ENCODE peak calls at places on chromosomes 5 and 9, in eight cellular contexts. One of them, this sample, is unnamed.

GRCh38 chr5:1769752-1770442 is 29.7 kb downstream of the MRPL36 start:
- DNase-seq in AG08396: no peak
- DNase-seq in left ventricle myocardium inferior: no peak
- DNase-seq in foreskin melanocyte: no peak
- DNase-seq in CD8-positive, alpha-beta memory T cell: no peak
- DNase-seq in IMR-90: no peak
- DNase-seq in naive thymus-derived CD8-positive, alpha-beta T cell: no peak
- DNase-seq in NCI-H748 treated with DMSO at 0.1 percent for 48 hours: no peak
- DNase-seq in this sample: no peak

GRCh38 chr9:89686134-89686533 is 81.3 kb downstream of the GADD45G start:
- DNase-seq in AG08396: no peak
- DNase-seq in foreskin melanocyte: no peak
- DNase-seq in NCI-H748 treated with DMSO at 0.1 percent for 48 hours: peak
- DNase-seq in CD8-positive, alpha-beta memory T cell: no peak
- DNase-seq in naive thymus-derived CD8-positive, alpha-beta T cell: no peak
- DNase-seq in left ventricle myocardium inferior: no peak
- DNase-seq in IMR-90: no peak
- DNase-seq in this sample: no peak

GRCh38 chr5:80755634-80756033 is 100.9 kb upstream of the DHFR start:
- DNase-seq in foreskin melanocyte: no peak
- DNase-seq in naive thymus-derived CD8-positive, alpha-beta T cell: peak
- DNase-seq in CD8-positive, alpha-beta memory T cell: peak
- DNase-seq in left ventricle myocardium inferior: no peak
- DNase-seq in IMR-90: no peak
- DNase-seq in AG08396: no peak
- DNase-seq in NCI-H748 treated with DMSO at 0.1 percent for 48 hours: no peak
- DNase-seq in this sample: peak

GRCh38 chr5:73118331-73119011 is 1.9 kb upstream of the TMEM171 start:
- DNase-seq in NCI-H748 treated with DMSO at 0.1 percent for 48 hours: no peak
- DNase-seq in left ventricle myocardium inferior: no peak
- DNase-seq in AG08396: no peak
- DNase-seq in naive thymus-derived CD8-positive, alpha-beta T cell: no peak
- DNase-seq in CD8-positive, alpha-beta memory T cell: no peak
- DNase-seq in foreskin melanocyte: peak
- DNase-seq in IMR-90: no peak
- DNase-seq in this sample: no peak

GRCh38 chr9:38393128-38393809 is 767 bp downstream of the ALDH1B1 start:
- DNase-seq in AG08396: peak
- DNase-seq in foreskin melanocyte: no peak
- DNase-seq in NCI-H748 treated with DMSO at 0.1 percent for 48 hours: no peak
- DNase-seq in CD8-positive, alpha-beta memory T cell: no peak
- DNase-seq in IMR-90: no peak
- DNase-seq in left ventricle myocardium inferior: no peak
- DNase-seq in naive thymus-derived CD8-positive, alpha-beta T cell: peak
- DNase-seq in this sample: no peak

GRCh38 chr9:98374385-98375051 is 119.1 kb upstream of the TBC1D2 start:
- DNase-seq in CD8-positive, alpha-beta memory T cell: no peak
- DNase-seq in foreskin melanocyte: no peak
- DNase-seq in AG08396: peak
- DNase-seq in NCI-H748 treated with DMSO at 0.1 percent for 48 hours: no peak
- DNase-seq in left ventricle myocardium inferior: no peak
- DNase-seq in IMR-90: peak
- DNase-seq in naive thymus-derived CD8-positive, alpha-beta T cell: no peak
- DNase-seq in this sample: no peak

GRCh38 chr9:92534199-92535159 is 1.3 kb downstream of the ECM2 start:
- DNase-seq in AG08396: no peak
- DNase-seq in naive thymus-derived CD8-positive, alpha-beta T cell: no peak
- DNase-seq in NCI-H748 treated with DMSO at 0.1 percent for 48 hours: no peak
- DNase-seq in left ventricle myocardium inferior: no peak
- DNase-seq in IMR-90: peak
- DNase-seq in foreskin melanocyte: no peak
- DNase-seq in CD8-positive, alpha-beta memory T cell: no peak
- DNase-seq in this sample: no peak

GRCh38 chr5:147559725-147560124 is 49.9 kb upstream of the DPYSL3 start:
- DNase-seq in foreskin melanocyte: no peak
- DNase-seq in naive thymus-derived CD8-positive, alpha-beta T cell: no peak
- DNase-seq in CD8-positive, alpha-beta memory T cell: no peak
- DNase-seq in NCI-H748 treated with DMSO at 0.1 percent for 48 hours: no peak
- DNase-seq in left ventricle myocardium inferior: no peak
- DNase-seq in IMR-90: no peak
- DNase-seq in AG08396: no peak
- DNase-seq in this sample: no peak

GRCh38 chr9:84667571-84668203 is 1.8 kb upstream of the NTRK2 start:
- DNase-seq in naive thymus-derived CD8-positive, alpha-beta T cell: no peak
- DNase-seq in CD8-positive, alpha-beta memory T cell: no peak
- DNase-seq in left ventricle myocardium inferior: peak
- DNase-seq in NCI-H748 treated with DMSO at 0.1 percent for 48 hours: peak
- DNase-seq in foreskin melanocyte: peak
- DNase-seq in AG08396: peak
- DNase-seq in IMR-90: peak
- DNase-seq in this sample: no peak

GRCh38 chr5:135641329-135642178 is 62.8 kb upstream of the CXCL14 start:
- DNase-seq in IMR-90: no peak
- DNase-seq in left ventricle myocardium inferior: no peak
- DNase-seq in NCI-H748 treated with DMSO at 0.1 percent for 48 hours: no peak
- DNase-seq in naive thymus-derived CD8-positive, alpha-beta T cell: no peak
- DNase-seq in AG08396: no peak
- DNase-seq in foreskin melanocyte: no peak
- DNase-seq in CD8-positive, alpha-beta memory T cell: no peak
- DNase-seq in this sample: no peak

GRCh38 chr9:124260769-124261603 is 3.2 kb downstream of the NEK6 start:
- DNase-seq in NCI-H748 treated with DMSO at 0.1 percent for 48 hours: no peak
- DNase-seq in foreskin melanocyte: no peak
- DNase-seq in IMR-90: peak
- DNase-seq in naive thymus-derived CD8-positive, alpha-beta T cell: no peak
- DNase-seq in left ventricle myocardium inferior: no peak
- DNase-seq in CD8-positive, alpha-beta memory T cell: no peak
- DNase-seq in AG08396: no peak
- DNase-seq in this sample: no peak

GRCh38 chr9:133897675-133898074 is 94.4 kb downstream of the VAV2 start:
- DNase-seq in foreskin melanocyte: no peak
- DNase-seq in AG08396: peak
- DNase-seq in IMR-90: no peak
- DNase-seq in naive thymus-derived CD8-positive, alpha-beta T cell: no peak
- DNase-seq in left ventricle myocardium inferior: no peak
- DNase-seq in CD8-positive, alpha-beta memory T cell: no peak
- DNase-seq in NCI-H748 treated with DMSO at 0.1 percent for 48 hours: no peak
- DNase-seq in this sample: no peak

GRCh38 chr9:38046669-38047300 is 22.2 kb downstream of the SHB start:
- DNase-seq in naive thymus-derived CD8-positive, alpha-beta T cell: no peak
- DNase-seq in NCI-H748 treated with DMSO at 0.1 percent for 48 hours: no peak
- DNase-seq in left ventricle myocardium inferior: no peak
- DNase-seq in CD8-positive, alpha-beta memory T cell: no peak
- DNase-seq in foreskin melanocyte: no peak
- DNase-seq in IMR-90: peak
- DNase-seq in AG08396: peak
- DNase-seq in this sample: no peak

GRCh38 chr9:94719878-94720277 is 6.6 kb upstream of the AOPEP start:
- DNase-seq in AG08396: no peak
- DNase-seq in naive thymus-derived CD8-positive, alpha-beta T cell: no peak
- DNase-seq in CD8-positive, alpha-beta memory T cell: no peak
- DNase-seq in NCI-H748 treated with DMSO at 0.1 percent for 48 hours: no peak
- DNase-seq in left ventricle myocardium inferior: no peak
- DNase-seq in IMR-90: no peak
- DNase-seq in foreskin melanocyte: peak
- DNase-seq in this sample: no peak

GRCh38 chr9:20980713-20981481 is 50.5 kb downstream of the HACD4 start:
- DNase-seq in AG08396: peak
- DNase-seq in CD8-positive, alpha-beta memory T cell: no peak
- DNase-seq in foreskin melanocyte: no peak
- DNase-seq in naive thymus-derived CD8-positive, alpha-beta T cell: no peak
- DNase-seq in left ventricle myocardium inferior: no peak
- DNase-seq in IMR-90: peak
- DNase-seq in NCI-H748 treated with DMSO at 0.1 percent for 48 hours: no peak
- DNase-seq in this sample: no peak

GRCh38 chr5:62489471-62489870 is 76.9 kb downstream of the IPO11 start:
- DNase-seq in left ventricle myocardium inferior: no peak
- DNase-seq in naive thymus-derived CD8-positive, alpha-beta T cell: no peak
- DNase-seq in NCI-H748 treated with DMSO at 0.1 percent for 48 hours: no peak
- DNase-seq in CD8-positive, alpha-beta memory T cell: no peak
- DNase-seq in IMR-90: no peak
- DNase-seq in foreskin melanocyte: no peak
- DNase-seq in AG08396: no peak
- DNase-seq in this sample: no peak

GRCh38 chr9:91207889-91208651 is 153.6 kb downstream of the AUH start:
- DNase-seq in left ventricle myocardium inferior: no peak
- DNase-seq in IMR-90: peak
- DNase-seq in NCI-H748 treated with DMSO at 0.1 percent for 48 hours: no peak
- DNase-seq in naive thymus-derived CD8-positive, alpha-beta T cell: peak
- DNase-seq in CD8-positive, alpha-beta memory T cell: no peak
- DNase-seq in foreskin melanocyte: peak
- DNase-seq in AG08396: no peak
- DNase-seq in this sample: peak

GRCh38 chr9:35658894-35659220 is 765 bp downstream of the CCDC107 start:
- DNase-seq in AG08396: peak
- DNase-seq in IMR-90: peak
- DNase-seq in naive thymus-derived CD8-positive, alpha-beta T cell: no peak
- DNase-seq in NCI-H748 treated with DMSO at 0.1 percent for 48 hours: peak
- DNase-seq in foreskin melanocyte: peak
- DNase-seq in left ventricle myocardium inferior: peak
- DNase-seq in CD8-positive, alpha-beta memory T cell: no peak
- DNase-seq in this sample: no peak

GRCh38 chr9:71592400-71592799 is 175.9 kb downstream of the CEMIP2 start:
- DNase-seq in foreskin melanocyte: no peak
- DNase-seq in NCI-H748 treated with DMSO at 0.1 percent for 48 hours: no peak
- DNase-seq in left ventricle myocardium inferior: no peak
- DNase-seq in AG08396: no peak
- DNase-seq in naive thymus-derived CD8-positive, alpha-beta T cell: no peak
- DNase-seq in CD8-positive, alpha-beta memory T cell: no peak
- DNase-seq in IMR-90: peak
- DNase-seq in this sample: no peak

GRCh38 chr5:135392256-135392655 is 6.8 kb downstream of the MACROH2A1 start:
- DNase-seq in left ventricle myocardium inferior: no peak
- DNase-seq in naive thymus-derived CD8-positive, alpha-beta T cell: no peak
- DNase-seq in NCI-H748 treated with DMSO at 0.1 percent for 48 hours: no peak
- DNase-seq in foreskin melanocyte: peak
- DNase-seq in CD8-positive, alpha-beta memory T cell: no peak
- DNase-seq in AG08396: peak
- DNase-seq in IMR-90: peak
- DNase-seq in this sample: no peak

GRCh38 chr5:147554285-147554817 is 44.5 kb upstream of the DPYSL3 start:
- DNase-seq in AG08396: peak
- DNase-seq in NCI-H748 treated with DMSO at 0.1 percent for 48 hours: peak
- DNase-seq in left ventricle myocardium inferior: no peak
- DNase-seq in IMR-90: peak
- DNase-seq in naive thymus-derived CD8-positive, alpha-beta T cell: no peak
- DNase-seq in foreskin melanocyte: peak
- DNase-seq in CD8-positive, alpha-beta memory T cell: no peak
- DNase-seq in this sample: no peak

GRCh38 chr9:113152699-113153098 is 1.9 kb downstream of the SLC31A2 start:
- DNase-seq in left ventricle myocardium inferior: no peak
- DNase-seq in IMR-90: no peak
- DNase-seq in naive thymus-derived CD8-positive, alpha-beta T cell: no peak
- DNase-seq in NCI-H748 treated with DMSO at 0.1 percent for 48 hours: no peak
- DNase-seq in CD8-positive, alpha-beta memory T cell: no peak
- DNase-seq in foreskin melanocyte: no peak
- DNase-seq in AG08396: no peak
- DNase-seq in this sample: no peak

GRCh38 chr5:174571662-174572397 is 152.6 kb upstream of the MSX2 start:
- DNase-seq in naive thymus-derived CD8-positive, alpha-beta T cell: no peak
- DNase-seq in left ventricle myocardium inferior: peak
- DNase-seq in CD8-positive, alpha-beta memory T cell: no peak
- DNase-seq in foreskin melanocyte: peak
- DNase-seq in AG08396: peak
- DNase-seq in IMR-90: peak
- DNase-seq in NCI-H748 treated with DMSO at 0.1 percent for 48 hours: no peak
- DNase-seq in this sample: no peak

GRCh38 chr5:154264549-154265196 is 74.1 kb downstream of the GALNT10 start:
- DNase-seq in foreskin melanocyte: no peak
- DNase-seq in left ventricle myocardium inferior: no peak
- DNase-seq in CD8-positive, alpha-beta memory T cell: no peak
- DNase-seq in IMR-90: no peak
- DNase-seq in NCI-H748 treated with DMSO at 0.1 percent for 48 hours: no peak
- DNase-seq in AG08396: no peak
- DNase-seq in naive thymus-derived CD8-positive, alpha-beta T cell: no peak
- DNase-seq in this sample: no peak

GRCh38 chr5:116157902-116158301 is 73.1 kb downstream of the COMMD10 start:
- DNase-seq in AG08396: no peak
- DNase-seq in left ventricle myocardium inferior: no peak
- DNase-seq in IMR-90: no peak
- DNase-seq in CD8-positive, alpha-beta memory T cell: no peak
- DNase-seq in foreskin melanocyte: no peak
- DNase-seq in NCI-H748 treated with DMSO at 0.1 percent for 48 hours: no peak
- DNase-seq in naive thymus-derived CD8-positive, alpha-beta T cell: no peak
- DNase-seq in this sample: no peak

GRCh38 chr9:120439147-120439546 is 140.8 kb downstream of the CDK5RAP2 start:
- DNase-seq in IMR-90: peak
- DNase-seq in naive thymus-derived CD8-positive, alpha-beta T cell: no peak
- DNase-seq in foreskin melanocyte: no peak
- DNase-seq in left ventricle myocardium inferior: no peak
- DNase-seq in AG08396: no peak
- DNase-seq in NCI-H748 treated with DMSO at 0.1 percent for 48 hours: peak
- DNase-seq in CD8-positive, alpha-beta memory T cell: no peak
- DNase-seq in this sample: peak

GRCh38 chr5:57366744-57367143 is 115.9 kb downstream of the ACTBL2 start:
- DNase-seq in IMR-90: peak
- DNase-seq in naive thymus-derived CD8-positive, alpha-beta T cell: no peak
- DNase-seq in AG08396: peak
- DNase-seq in NCI-H748 treated with DMSO at 0.1 percent for 48 hours: no peak
- DNase-seq in left ventricle myocardium inferior: no peak
- DNase-seq in CD8-positive, alpha-beta memory T cell: no peak
- DNase-seq in foreskin melanocyte: no peak
- DNase-seq in this sample: no peak

GRCh38 chr5:173479711-173480110 is 136.7 kb downstream of the BOD1 start:
- DNase-seq in CD8-positive, alpha-beta memory T cell: no peak
- DNase-seq in foreskin melanocyte: no peak
- DNase-seq in NCI-H748 treated with DMSO at 0.1 percent for 48 hours: no peak
- DNase-seq in AG08396: no peak
- DNase-seq in IMR-90: peak
- DNase-seq in left ventricle myocardium inferior: no peak
- DNase-seq in naive thymus-derived CD8-positive, alpha-beta T cell: no peak
- DNase-seq in this sample: no peak

GRCh38 chr5:173302546-173303155 is 25.6 kb downstream of the STC2 start:
- DNase-seq in foreskin melanocyte: peak
- DNase-seq in CD8-positive, alpha-beta memory T cell: no peak
- DNase-seq in naive thymus-derived CD8-positive, alpha-beta T cell: no peak
- DNase-seq in IMR-90: peak
- DNase-seq in AG08396: peak
- DNase-seq in left ventricle myocardium inferior: no peak
- DNase-seq in NCI-H748 treated with DMSO at 0.1 percent for 48 hours: peak
- DNase-seq in this sample: no peak

GRCh38 chr5:7492371-7492770 is 96.4 kb downstream of the ADCY2 start:
- DNase-seq in IMR-90: no peak
- DNase-seq in foreskin melanocyte: no peak
- DNase-seq in NCI-H748 treated with DMSO at 0.1 percent for 48 hours: no peak
- DNase-seq in CD8-positive, alpha-beta memory T cell: no peak
- DNase-seq in AG08396: no peak
- DNase-seq in left ventricle myocardium inferior: no peak
- DNase-seq in naive thymus-derived CD8-positive, alpha-beta T cell: no peak
- DNase-seq in this sample: no peak

GRCh38 chr5:105573575-105573974 is 2011.0 kb upstream of the NUDT12 start:
- DNase-seq in IMR-90: no peak
- DNase-seq in NCI-H748 treated with DMSO at 0.1 percent for 48 hours: no peak
- DNase-seq in naive thymus-derived CD8-positive, alpha-beta T cell: no peak
- DNase-seq in CD8-positive, alpha-beta memory T cell: no peak
- DNase-seq in AG08396: no peak
- DNase-seq in foreskin melanocyte: no peak
- DNase-seq in left ventricle myocardium inferior: no peak
- DNase-seq in this sample: no peak

GRCh38 chr5:172953776-172954189 is 5.4 kb upstream of the RPL26L1 start:
- DNase-seq in CD8-positive, alpha-beta memory T cell: no peak
- DNase-seq in NCI-H748 treated with DMSO at 0.1 percent for 48 hours: no peak
- DNase-seq in AG08396: peak
- DNase-seq in left ventricle myocardium inferior: no peak
- DNase-seq in IMR-90: peak
- DNase-seq in foreskin melanocyte: no peak
- DNase-seq in naive thymus-derived CD8-positive, alpha-beta T cell: no peak
- DNase-seq in this sample: no peak

GRCh38 chr5:26813235-26813634 is 225.2 kb downstream of the CDH9 start:
- DNase-seq in left ventricle myocardium inferior: no peak
- DNase-seq in naive thymus-derived CD8-positive, alpha-beta T cell: no peak
- DNase-seq in foreskin melanocyte: no peak
- DNase-seq in AG08396: no peak
- DNase-seq in NCI-H748 treated with DMSO at 0.1 percent for 48 hours: no peak
- DNase-seq in IMR-90: no peak
- DNase-seq in CD8-positive, alpha-beta memory T cell: no peak
- DNase-seq in this sample: no peak